ENCODE peak calls at places on chromosomes 1 and 21, in seven cellular contexts. J is neuronal stem cell, Q is IMR-90, V is mesendoderm, B is mesenchymal stem cell, A is H9, R is H1. C is an unnamed sample.

GRCh38 chr1:97004743-97005142 is 283.2 kb downstream of the PTBP2 start:
- DNase-seq in B (no peak), A (no peak), R (no peak), Q (no peak), J (no peak), V (no peak), C (no peak)

GRCh38 chr1:180027949-180028445 is 73.4 kb downstream of the CEP350 start:
- DNase-seq in A (no peak), Q (peak), B (peak), J (no peak), V (no peak), R (no peak), C (peak)

GRCh38 chr1:160672789-160673695 is 26.2 kb upstream of the SLAMF1 start:
- DNase-seq in V (no peak), Q (no peak), A (no peak), R (no peak), B (no peak), J (no peak), C (no peak)

GRCh38 chr1:246794261-246795093 is 70.3 kb downstream of the SCCPDH start:
- DNase-seq in A (no peak), Q (peak), J (no peak), B (peak), R (no peak), V (peak), C (peak)

GRCh38 chr21:41837756-41838297 is 41.3 kb downstream of the PRDM15 start:
- DNase-seq in B (no peak), V (no peak), R (no peak), A (no peak), Q (no peak), J (no peak), C (no peak)

GRCh38 chr1:34164510-34165381 is at the start of gene CSMD2:
- DNase-seq in J (peak), Q (peak), R (no peak), V (peak), B (peak), A (peak), C (no peak)

GRCh38 chr1:157369808-157370521 is 182.3 kb downstream of the FCRL5 start:
- DNase-seq in A (peak), V (peak), R (no peak), J (peak), B (peak), Q (peak), C (peak)

GRCh38 chr1:55943721-55944435 is 635.5 kb downstream of the PLPP3 start:
- DNase-seq in J (no peak), V (no peak), R (no peak), Q (no peak), A (no peak), B (peak), C (no peak)

GRCh38 chr1:171753182-171753581 is 11.3 kb upstream of the VAMP4 start:
- DNase-seq in B (no peak), A (no peak), R (no peak), V (no peak), Q (no peak), J (no peak), C (no peak)

GRCh38 chr1:200281451-200281850 is 128.4 kb downstream of the ZNF281 start:
- DNase-seq in A (no peak), J (no peak), Q (no peak), V (no peak), B (no peak), R (no peak), C (no peak)

GRCh38 chr1:1599919-1600860 is at the start of gene FNDC10:
- DNase-seq in B (no peak), J (no peak), Q (no peak), A (peak), V (no peak), R (no peak), C (no peak)

GRCh38 chr1:61330018-61330417 is 247.7 kb downstream of the NFIA start:
- DNase-seq in V (no peak), A (no peak), J (no peak), Q (no peak), B (no peak), R (no peak), C (peak)

GRCh38 chr1:37092937-37093336 is 58.6 kb upstream of the GRIK3 start:
- DNase-seq in Q (no peak), R (no peak), B (no peak), V (peak), A (no peak), J (no peak), C (no peak)

GRCh38 chr1:160085686-160086089 is 4.3 kb downstream of the KCNJ9 start:
- DNase-seq in V (peak), B (peak), Q (peak), R (peak), A (peak), J (peak), C (peak)

GRCh38 chr1:15390667-15391066 is 19.0 kb upstream of the EFHD2 start:
- DNase-seq in J (no peak), R (no peak), A (peak), V (no peak), B (no peak), Q (no peak), C (no peak)

GRCh38 chr1:22267413-22268257 is 124.7 kb upstream of the WNT4 start:
- DNase-seq in B (no peak), V (no peak), A (no peak), Q (no peak), R (no peak), J (no peak), C (peak)

GRCh38 chr1:27556435-27556780 is 47.5 kb downstream of the AHDC1 start:
- DNase-seq in J (no peak), R (no peak), V (no peak), A (no peak), B (no peak), Q (no peak), C (no peak)

GRCh38 chr1:111654839-111655238 is 35.2 kb downstream of the RAP1A start:
- DNase-seq in Q (no peak), J (no peak), R (no peak), A (no peak), B (no peak), V (no peak), C (no peak)

GRCh38 chr1:30405631-30406212 is 317.7 kb downstream of the MATN1 start:
- DNase-seq in Q (no peak), R (no peak), B (no peak), V (no peak), A (peak), J (no peak), C (no peak)

GRCh38 chr1:32782086-32782485 is 35.1 kb downstream of the YARS1 start:
- DNase-seq in B (no peak), J (no peak), R (no peak), Q (no peak), A (no peak), V (peak), C (no peak)

GRCh38 chr1:35324486-35324885 is 56.0 kb downstream of the ZMYM4 start:
- DNase-seq in B (peak), Q (peak), J (no peak), R (no peak), A (no peak), V (peak), C (no peak)

GRCh38 chr21:34126691-34127090 is 53.3 kb downstream of the MRPS6 start:
- DNase-seq in B (peak), Q (peak), J (no peak), R (no peak), V (no peak), A (no peak), C (no peak)
- H2BK120ac ChIP-seq in B (no peak), Q (no peak), J (no peak), R (no peak), V (no peak), A (no peak), C (no peak)

GRCh38 chr1:64137569-64137936 is 65.9 kb upstream of the UBE2U start:
- DNase-seq in R (no peak), A (no peak), V (no peak), J (no peak), B (peak), Q (no peak), C (no peak)
- H3K18ac ChIP-seq in R (no peak), A (no peak), V (no peak), J (no peak), B (no peak), Q (no peak), C (no peak)

GRCh38 chr1:10253755-10254154 is 43.4 kb downstream of the KIF1B start:
- DNase-seq in Q (peak), R (no peak), A (no peak), J (no peak), V (no peak), B (peak), C (peak)
- H4K8ac ChIP-seq in Q (no peak), R (no peak), A (no peak), J (no peak), V (no peak), B (no peak), C (no peak)

GRCh38 chr1:108570998-108571401 is 11.1 kb downstream of the EEIG2 start:
- DNase-seq in J (no peak), A (no peak), Q (no peak), R (no peak), B (no peak), V (no peak), C (no peak)
- H2BK120ac ChIP-seq in J (no peak), A (no peak), Q (no peak), R (no peak), B (no peak), V (no peak), C (no peak)

GRCh38 chr1:207034208-207034607 is 1.7 kb upstream of the C1orf116 start:
- DNase-seq in J (no peak), B (no peak), A (no peak), V (no peak), R (no peak), Q (no peak), C (no peak)
- H3K18ac ChIP-seq in J (no peak), B (no peak), A (no peak), V (no peak), R (no peak), Q (no peak), C (no peak)

DNA sequence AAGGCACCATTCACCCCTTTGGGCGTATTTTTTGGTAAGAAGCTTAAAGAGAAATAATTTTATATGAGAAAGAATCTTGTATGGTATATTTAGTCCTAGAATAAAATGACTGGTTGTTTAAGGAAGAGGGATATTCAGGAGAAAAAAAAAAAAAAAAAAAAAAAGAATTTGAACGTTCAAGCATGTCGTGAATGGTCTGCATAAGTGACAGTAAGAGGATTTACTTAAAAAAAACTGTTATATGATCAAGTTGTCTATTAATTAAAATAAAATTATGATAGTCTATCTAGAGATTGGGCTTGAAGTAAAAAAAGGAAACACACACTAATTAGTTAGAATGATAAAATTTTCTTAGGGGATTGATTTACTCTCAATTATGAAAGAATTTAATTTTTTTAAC is 11.7 kb upstream of the OR14I1 start:
- DNase-seq in B (peak), V (peak), Q (no peak), A (no peak), J (no peak), R (no peak), C (no peak)
- H4K8ac ChIP-seq in B (no peak), V (no peak), Q (no peak), A (no peak), J (no peak), R (no peak), C (no peak)

DNA sequence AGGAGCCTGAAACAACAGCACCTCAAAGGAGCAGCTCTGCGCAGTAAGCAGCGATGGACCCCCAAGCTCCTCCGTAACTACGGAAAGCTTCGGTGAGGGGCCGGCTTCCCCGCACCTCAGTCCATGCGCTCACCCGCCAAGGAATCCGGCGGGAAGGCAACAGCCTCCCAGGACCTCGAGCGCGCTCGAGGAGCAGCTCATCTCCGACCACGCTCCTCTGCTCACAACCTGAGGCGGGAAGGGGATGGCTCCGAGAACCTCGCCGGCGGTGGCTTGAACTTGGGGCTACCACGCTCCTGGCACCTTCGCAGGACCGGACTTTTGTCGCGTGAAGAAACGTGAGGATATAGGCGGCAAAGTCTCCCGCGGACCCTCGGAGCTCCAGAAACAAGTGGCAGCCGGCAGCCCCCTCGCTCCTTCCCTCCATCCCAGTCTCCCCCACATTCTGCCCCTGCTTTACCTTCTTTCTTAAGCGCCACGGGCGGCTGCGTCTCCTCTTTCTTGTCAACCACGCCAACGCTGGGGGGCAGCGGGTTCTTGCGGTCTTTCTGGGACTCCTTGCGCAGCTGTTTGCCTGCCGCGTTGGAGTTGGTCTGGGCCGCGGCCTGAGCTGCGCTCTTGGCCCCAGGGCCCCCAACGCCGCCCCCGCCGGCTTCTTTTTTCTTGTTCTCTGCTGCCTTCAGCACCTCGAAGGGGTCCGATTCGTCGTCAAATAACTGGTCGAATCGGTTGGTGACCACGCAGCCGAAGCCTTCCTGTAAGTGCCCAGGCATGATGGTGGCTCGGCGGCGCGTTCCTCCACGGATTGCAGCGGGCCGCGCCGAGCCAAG is 459 bp downstream of the SERBP1 start:
- DNase-seq in B (peak), A (no peak), J (no peak), Q (no peak), R (no peak), V (peak), C (peak)
- H2BK120ac ChIP-seq in B (no peak), A (no peak), J (no peak), Q (no peak), R (no peak), V (no peak), C (peak)